ENCODE peak calls at places on chromosomes 5 and 9, in six cellular contexts. H is PC-3, K is H9, I is K562, M is fibroblast of lung, S is OCI-LY7. Q is an unnamed sample. For H3K79me2, the result is how much of the 10 kb centered on the place peaks cover.

GRCh38 chr9:98720402-98720801 is 11.7 kb upstream of the GABBR2 start:
- DNase-seq in M (no peak), I (no peak), S (no peak), K (no peak), H (no peak), Q (no peak)

GRCh38 chr5:58940446-58940845 is 357.6 kb downstream of the RAB3C start:
- DNase-seq in M (peak), K (no peak), S (no peak), I (no peak), H (no peak), Q (no peak)

GRCh38 chr9:113501129-113501686 is 37.7 kb downstream of the RGS3 start:
- DNase-seq in I (no peak), M (no peak), S (no peak), H (no peak), K (peak), Q (peak)

GRCh38 chr5:171848487-171848886 is 62.9 kb downstream of the SMIM23 start:
- DNase-seq in K (no peak), M (no peak), H (no peak), S (no peak), I (no peak), Q (no peak)

GRCh38 chr9:121744687-121745395 is 93.4 kb downstream of the DAB2IP start:
- DNase-seq in H (no peak), K (no peak), M (peak), I (no peak), S (no peak), Q (no peak)

GRCh38 chr5:91072891-91073290 is 310.2 kb downstream of the ARRDC3 start:
- DNase-seq in K (no peak), I (no peak), M (peak), H (peak), S (no peak), Q (no peak)

GRCh38 chr9:34179528-34180138 is 790 bp downstream of the UBAP1 start:
- DNase-seq in I (peak), S (no peak), K (no peak), M (peak), H (peak), Q (no peak)

GRCh38 chr5:29085142-29085541 is 2046.8 kb upstream of the CDH9 start:
- DNase-seq in I (no peak), K (no peak), S (no peak), M (no peak), H (peak), Q (no peak)

GRCh38 chr9:33795819-33796218 is 458 bp downstream of the PRSS3 start:
- DNase-seq in K (no peak), H (no peak), S (no peak), I (no peak), M (no peak), Q (no peak)

GRCh38 chr5:106964102-106964501 is 706.6 kb downstream of the EFNA5 start:
- DNase-seq in S (no peak), K (no peak), H (peak), I (no peak), M (peak), Q (no peak)

GRCh38 chr5:123089572-123089970 is 530 bp downstream of the PRDM6 start:
- DNase-seq in H (no peak), K (peak), M (peak), S (no peak), I (no peak), Q (no peak)

GRCh38 chr9:83574482-83574881 is 36.3 kb upstream of the FRMD3 start:
- DNase-seq in S (no peak), M (no peak), I (no peak), H (no peak), K (no peak), Q (no peak)

GRCh38 chr5:181037365-181037861 is 2.7 kb upstream of the BTNL9 start:
- DNase-seq in S (no peak), H (no peak), M (no peak), K (peak), I (peak), Q (peak)

GRCh38 chr5:179755022-179755421 is 22.4 kb downstream of the MAML1 start:
- DNase-seq in M (peak), H (no peak), S (no peak), I (no peak), K (no peak), Q (no peak)

GRCh38 chr5:958701-959571 is 49.7 kb upstream of the NKD2 start:
- DNase-seq in K (peak), H (peak), I (no peak), S (no peak), M (peak), Q (no peak)

GRCh38 chr9:133905493-133905892 is 86.6 kb downstream of the VAV2 start:
- DNase-seq in H (no peak), I (no peak), M (no peak), S (no peak), K (no peak), Q (no peak)
- H3K79me2 ChIP-seq in H (under half), I (under half), M (under half), S (under half), K (under half), Q (half or more)

GRCh38 chr9:137129456-137130175 is 9.3 kb upstream of the GRIN1 start:
- DNase-seq in S (peak), M (peak), K (peak), H (peak), I (peak), Q (peak)
- H3K79me2 ChIP-seq in S (half or more), M (under half), K (under half), H (under half), I (under half), Q (under half)

GRCh38 chr5:119363271-119363670 is 7.5 kb downstream of the TNFAIP8 start:
- DNase-seq in M (no peak), I (no peak), H (no peak), S (no peak), K (no peak), Q (no peak)
- H3K79me2 ChIP-seq in M (under half), I (half or more), H (half or more), S (half or more), K (under half), Q (under half)

GRCh38 chr9:21709464-21710058 is 92.9 kb upstream of the MTAP start:
- DNase-seq in S (peak), H (peak), I (no peak), K (peak), M (peak), Q (no peak)
- H3K79me2 ChIP-seq in S (under half), H (under half), I (under half), K (under half), M (under half), Q (under half)